ENCODE peak calls at places on chromosomes 7 and 10, in five cellular contexts. Y, W, B, O and H are unnamed samples.

GRCh38 chr7:116665447-116665996 is 6.5 kb upstream of the MET start:
- DNase-seq in Y (no peak), W (no peak), B (no peak), O (no peak), H (no peak)

GRCh38 chr10:102208311-102209035 is 17.6 kb upstream of the ELOVL3 start:
- DNase-seq in Y (peak), W (peak), B (no peak), O (no peak), H (no peak)

GRCh38 chr7:5599543-5600200 is 176.0 kb upstream of the TNRC18 start:
- DNase-seq in Y (no peak), W (no peak), B (no peak), O (no peak), H (no peak)

GRCh38 chr10:93461807-93462178 is 20.3 kb downstream of the MYOF start:
- DNase-seq in Y (peak), W (peak), B (no peak), O (peak), H (peak)

GRCh38 chr7:101442426-101443070 is 79.9 kb downstream of the COL26A1 start:
- DNase-seq in Y (no peak), W (no peak), B (no peak), O (no peak), H (peak)

GRCh38 chr10:84308481-84309304 is 19.7 kb upstream of the CCSER2 start:
- DNase-seq in Y (peak), W (peak), B (peak), O (peak), H (no peak)

GRCh38 chr7:67267914-67268313 is 271.3 kb downstream of the TYW1 start:
- DNase-seq in Y (no peak), W (peak), B (no peak), O (no peak), H (no peak)

GRCh38 chr10:63264852-63265617 is 131.9 kb downstream of the NRBF2 start:
- DNase-seq in Y (peak), W (peak), B (no peak), O (no peak), H (no peak)

GRCh38 chr7:101664390-101664789 is 35.3 kb upstream of the MYL10 start:
- DNase-seq in Y (no peak), W (no peak), B (no peak), O (no peak), H (no peak)

GRCh38 chr10:103583871-103584215 is 90.3 kb downstream of the NEURL1 start:
- DNase-seq in Y (no peak), W (no peak), B (no peak), O (no peak), H (no peak)

GRCh38 chr10:49624629-49625028 is 10.8 kb downstream of the CHAT start:
- DNase-seq in Y (no peak), W (no peak), B (no peak), O (no peak), H (no peak)

GRCh38 chr7:90574136-90574819 is 21.8 kb upstream of the CDK14 start:
- DNase-seq in Y (peak), W (peak), B (no peak), O (no peak), H (no peak)

GRCh38 chr10:49237985-49238384 is 49.8 kb upstream of the TMEM273 start:
- DNase-seq in Y (no peak), W (no peak), B (no peak), O (no peak), H (no peak)

GRCh38 chr7:69871886-69872592 is 273.8 kb downstream of the AUTS2 start:
- DNase-seq in Y (no peak), W (no peak), B (no peak), O (no peak), H (no peak)

GRCh38 chr10:76717141-76717540 is 920.5 kb downstream of the KCNMA1 start:
- DNase-seq in Y (peak), W (peak), B (no peak), O (peak), H (no peak)

GRCh38 chr10:7547825-7548224 is 118.9 kb downstream of the ITIH5 start:
- DNase-seq in Y (no peak), W (peak), B (no peak), O (no peak), H (no peak)

GRCh38 chr10:97234403-97234802 is 48.6 kb upstream of the SLIT1 start:
- DNase-seq in Y (peak), W (peak), B (peak), O (peak), H (no peak)

GRCh38 chr10:81603106-81603620 is 271.8 kb upstream of the NRG3 start:
- DNase-seq in Y (no peak), W (no peak), B (no peak), O (no peak), H (no peak)

GRCh38 chr7:87369216-87369615 is 23.8 kb downstream of the CROT start:
- DNase-seq in Y (no peak), W (no peak), B (no peak), O (no peak), H (no peak)

GRCh38 chr7:142301923-142302550 is 44.2 kb upstream of the PRSS58 start:
- DNase-seq in Y (no peak), W (no peak), B (no peak), O (no peak), H (no peak)

GRCh38 chr7:27947581-27948278 is 207.8 kb downstream of the TAX1BP1 start:
- DNase-seq in Y (peak), W (no peak), B (no peak), O (no peak), H (no peak)

DNA sequence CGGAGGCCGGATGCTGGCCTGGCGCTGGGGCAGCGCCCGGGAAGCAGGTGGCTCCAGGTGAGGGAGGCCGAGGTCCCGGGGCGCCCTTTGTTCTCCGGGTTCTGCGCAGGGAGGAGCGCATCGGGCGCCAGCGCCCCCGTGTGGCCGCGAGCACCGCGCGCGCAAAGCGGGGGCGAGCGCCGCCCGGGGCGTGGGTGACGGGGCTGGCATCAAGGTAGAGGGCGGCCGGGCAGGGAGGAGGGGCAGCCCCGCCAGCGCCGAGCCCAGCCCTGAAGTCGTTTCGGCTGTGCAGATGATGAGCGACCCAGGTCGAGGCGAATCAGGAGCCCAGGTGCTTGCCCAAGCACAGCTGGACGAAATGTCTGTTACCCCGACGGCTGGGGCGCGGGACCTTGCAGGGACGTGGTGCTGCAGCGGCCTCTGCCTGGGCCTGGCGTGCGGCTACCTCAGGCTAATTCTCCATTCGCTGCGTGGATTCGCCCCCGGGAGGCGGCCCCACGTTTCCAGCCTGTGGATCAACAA is 10.5 kb upstream of the FGFR2 start:
- DNase-seq in Y (no peak), W (peak), B (no peak), O (no peak), H (no peak)
- H3K4me3 ChIP-seq in Y (no peak), W (peak), B (no peak), O (peak), H (peak)

DNA sequence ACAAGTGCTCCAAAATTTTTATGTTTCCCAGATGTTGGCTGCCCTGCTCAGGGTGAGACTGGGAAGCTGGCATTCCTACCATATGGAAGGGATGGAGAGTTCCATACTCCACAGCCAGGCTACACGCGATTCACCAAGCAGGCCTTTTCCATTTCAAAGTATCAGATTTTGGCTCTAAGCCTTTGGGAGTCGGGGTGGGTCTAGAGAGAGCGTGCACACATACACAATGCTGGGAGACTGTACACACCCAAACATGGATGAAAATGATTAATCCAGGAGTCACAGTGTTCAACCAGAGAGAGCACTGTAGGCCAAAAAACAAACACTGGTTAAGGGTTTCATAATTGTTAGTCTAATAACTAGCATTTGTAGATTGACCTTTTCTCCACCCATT is 295.0 kb downstream of the BICC1 start:
- DNase-seq in Y (peak), W (peak), B (no peak), O (no peak), H (no peak)
- TF ChIP-seq CTCF in Y (no peak), W (no peak), B (no peak), O (no peak), H (no peak)

GRCh38 chr10:43667736-43668371 is 19.2 kb upstream of the ZNF32 start:
- DNase-seq in Y (no peak), W (no peak), B (no peak), O (no peak), H (peak)
- H3K4me3 ChIP-seq in Y (no peak), W (no peak), B (no peak), O (peak), H (peak)

GRCh38 chr7:94436700-94437099 is 42.0 kb downstream of the COL1A2 start:
- DNase-seq in Y (no peak), W (no peak), B (no peak), O (no peak), H (no peak)

GRCh38 chr7:94432799-94433198 is 38.1 kb downstream of the COL1A2 start:
- DNase-seq in Y (peak), W (peak), B (no peak), O (no peak), H (no peak)

GRCh38 chr7:94434031-94434430 is 39.3 kb downstream of the COL1A2 start:
- DNase-seq in Y (peak), W (peak), B (no peak), O (no peak), H (no peak)

GRCh38 chr7:94439893-94440381 is 45.2 kb downstream of the COL1A2 start:
- DNase-seq in Y (peak), W (no peak), B (no peak), O (no peak), H (no peak)

DNA sequence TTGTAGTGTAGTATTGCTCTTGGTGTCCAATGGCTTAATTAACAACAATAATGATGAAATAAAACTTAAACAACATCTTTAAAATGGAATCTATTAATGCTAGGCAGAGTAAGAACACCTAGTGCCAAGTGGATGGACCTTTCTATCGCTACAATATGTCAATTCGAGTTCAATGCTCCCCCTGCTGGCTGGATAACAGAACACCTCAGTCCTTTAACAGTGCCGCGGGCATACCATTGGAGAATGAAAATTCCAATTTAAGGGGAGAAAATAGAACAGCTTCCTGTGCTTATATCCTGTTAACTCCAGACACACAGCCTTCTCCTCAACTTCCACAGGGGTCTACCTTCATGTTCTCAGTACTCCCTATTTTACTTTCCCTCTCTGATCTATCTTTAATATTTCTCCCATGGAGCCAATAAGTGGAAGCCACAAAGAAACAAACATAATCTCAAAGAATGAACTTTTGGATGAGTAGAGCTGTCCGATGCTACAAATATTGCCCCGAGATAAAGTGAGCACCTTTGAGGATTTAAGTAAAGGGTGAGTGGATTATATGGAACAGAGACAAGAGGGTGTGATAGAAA is 41.4 kb downstream of the COL1A2 start:
- DNase-seq in Y (peak), W (peak), B (no peak), O (peak), H (peak)
- TF ChIP-seq CTCF in Y (peak), W (peak), B (peak), O (peak), H (peak)

GRCh38 chr10:130341325-130341724 is 205.1 kb downstream of the GLRX3 start:
- DNase-seq in Y (no peak), W (no peak), B (no peak), O (no peak), H (no peak)
- H3K4me3 ChIP-seq in Y (no peak), W (no peak), B (no peak), O (no peak), H (no peak)

GRCh38 chr7:34091330-34091917 is 186.1 kb downstream of the BMPER start:
- DNase-seq in Y (peak), W (peak), B (peak), O (no peak), H (no peak)
- TF ChIP-seq CTCF in Y (peak), W (peak), B (peak), O (peak), H (peak)

DNA sequence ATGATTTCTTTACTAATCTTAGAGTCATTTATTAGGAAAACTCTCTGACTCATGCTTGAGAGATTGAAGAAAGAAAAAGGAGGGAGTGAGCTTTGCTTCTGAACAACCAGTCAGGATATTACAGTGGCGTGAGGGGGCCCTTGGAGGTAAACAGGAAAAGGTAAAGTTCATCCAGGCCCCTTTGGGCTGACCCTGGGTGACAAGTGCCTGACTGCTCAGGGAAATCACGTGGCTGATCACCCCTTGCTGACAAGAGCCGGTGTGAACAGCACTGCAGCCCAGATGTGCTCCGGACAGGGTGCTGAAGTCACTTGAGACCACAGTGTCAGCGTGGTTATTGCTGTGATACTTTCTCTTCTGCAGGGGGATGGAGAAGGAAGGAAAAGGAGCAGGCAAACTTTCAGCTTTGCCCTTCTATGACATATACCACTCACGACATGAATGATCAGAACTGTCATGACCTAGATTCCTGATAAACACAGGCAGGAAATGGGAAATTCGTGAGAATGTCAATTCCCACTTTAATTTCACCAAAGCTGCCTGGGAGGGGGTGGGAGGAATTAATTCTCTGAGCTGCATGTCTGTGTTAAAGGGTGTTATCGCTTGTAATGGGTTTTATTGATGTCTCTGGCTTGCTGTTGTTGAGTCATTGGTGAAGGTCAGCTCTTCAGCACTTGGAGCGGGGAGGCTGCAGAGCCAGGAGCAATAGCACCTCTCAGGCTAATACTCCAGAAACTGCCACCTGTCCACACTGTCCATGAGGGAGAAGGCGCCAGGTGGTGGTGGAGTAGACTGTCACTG is 139.8 kb upstream of the AOAH start:
- DNase-seq in Y (no peak), W (peak), B (no peak), O (no peak), H (no peak)
- H3K4me3 ChIP-seq in Y (no peak), W (no peak), B (no peak), O (no peak), H (no peak)

DNA sequence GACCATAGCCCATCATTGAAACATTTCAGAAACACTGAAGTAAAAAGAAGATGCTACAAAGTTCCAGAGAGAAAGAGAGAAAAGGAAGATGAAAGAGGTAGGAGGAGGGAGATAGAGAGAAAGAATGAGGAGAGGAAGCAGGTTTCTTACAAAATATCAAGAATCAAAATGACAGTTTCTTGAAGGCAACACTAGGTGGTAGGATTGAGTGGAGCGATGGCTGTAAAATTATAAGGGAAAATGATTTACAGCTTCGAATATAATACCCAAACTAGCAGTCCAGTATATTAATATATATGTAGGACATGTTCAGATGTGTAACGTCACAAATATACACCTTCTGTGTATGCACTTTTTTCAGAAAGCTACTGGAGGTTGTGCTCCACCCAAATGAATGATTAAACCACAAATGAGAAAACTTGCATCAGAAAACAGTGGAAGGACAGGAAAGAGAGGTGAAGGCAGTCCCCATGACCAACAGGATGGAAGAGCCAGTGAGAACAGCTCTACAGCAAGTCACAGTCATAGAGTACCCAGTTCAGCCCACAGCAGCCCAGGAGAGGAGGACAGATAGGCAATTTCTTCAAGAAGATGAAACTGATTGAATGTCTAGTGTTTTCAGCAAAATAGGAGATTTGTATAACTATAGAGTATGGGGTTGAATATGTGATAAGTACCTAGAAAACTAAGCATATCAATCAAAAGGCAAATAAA is 151.5 kb upstream of the TARP start:
- DNase-seq in Y (peak), W (peak), B (no peak), O (no peak), H (no peak)
- TF ChIP-seq CTCF in Y (peak), W (peak), B (peak), O (no peak), H (no peak)